ENCODE peak calls at places on chromosomes 5 and 9, in nine cellular contexts. One of them, this sample, is unnamed.
A peak's percentile ranks its signal among the peaks of the same experiment; 100 is the strongest.

GRCh38 chr5:116881921-116882531 is 307.4 kb upstream of the SEMA6A start:
- DNase-seq in gastrocnemius medialis: no peak
- DNase-seq in endothelial cell: no peak
- DNase-seq in substantia nigra: no peak
- DNase-seq in stromal cell of bone marrow: no peak
- DNase-seq in nucleus accumbens: no peak
- DNase-seq in GOT3: no peak
- DNase-seq in A549: no peak
- DNase-seq in mammary epithelial cell: no peak
- DNase-seq in this sample: no peak

GRCh38 chr9:129125478-129125877 is 14.3 kb downstream of the PTPA start:
- DNase-seq in endothelial cell: no peak
- DNase-seq in GOT3: no peak
- DNase-seq in A549: peak; percentile 50
- DNase-seq in mammary epithelial cell: peak; percentile 95
- DNase-seq in stromal cell of bone marrow: peak; percentile 95
- DNase-seq in gastrocnemius medialis: no peak
- DNase-seq in substantia nigra: no peak
- DNase-seq in nucleus accumbens: no peak
- DNase-seq in this sample: no peak

GRCh38 chr5:8730194-8730593 is 815.7 kb downstream of the SEMA5A start:
- DNase-seq in substantia nigra: no peak
- DNase-seq in gastrocnemius medialis: no peak
- DNase-seq in mammary epithelial cell: no peak
- DNase-seq in A549: no peak
- DNase-seq in GOT3: no peak
- DNase-seq in stromal cell of bone marrow: no peak
- DNase-seq in nucleus accumbens: no peak
- DNase-seq in endothelial cell: no peak
- DNase-seq in this sample: no peak

GRCh38 chr9:89808801-89809200 is 204.0 kb downstream of the GADD45G start:
- DNase-seq in nucleus accumbens: no peak
- DNase-seq in mammary epithelial cell: no peak
- DNase-seq in endothelial cell: no peak
- DNase-seq in stromal cell of bone marrow: no peak
- DNase-seq in GOT3: no peak
- DNase-seq in gastrocnemius medialis: no peak
- DNase-seq in A549: no peak
- DNase-seq in substantia nigra: no peak
- DNase-seq in this sample: no peak

GRCh38 chr9:13139641-13140171 is 139.8 kb downstream of the MPDZ start:
- DNase-seq in mammary epithelial cell: peak; percentile 65
- DNase-seq in stromal cell of bone marrow: peak; percentile 62
- DNase-seq in substantia nigra: no peak
- DNase-seq in gastrocnemius medialis: no peak
- DNase-seq in GOT3: no peak
- DNase-seq in endothelial cell: no peak
- DNase-seq in nucleus accumbens: peak; percentile 25
- DNase-seq in A549: peak; percentile 38
- DNase-seq in this sample: peak; percentile 82

GRCh38 chr9:1100945-1101344 is 50.8 kb downstream of the DMRT2 start:
- DNase-seq in stromal cell of bone marrow: peak; percentile 9
- DNase-seq in substantia nigra: peak; percentile 19
- DNase-seq in nucleus accumbens: no peak
- DNase-seq in mammary epithelial cell: peak; percentile 9
- DNase-seq in A549: peak; percentile 40
- DNase-seq in gastrocnemius medialis: peak; percentile 14
- DNase-seq in endothelial cell: peak; percentile 70
- DNase-seq in GOT3: no peak
- DNase-seq in this sample: no peak

GRCh38 chr5:76489877-76490688 is 87.0 kb downstream of the IQGAP2 start:
- DNase-seq in stromal cell of bone marrow: no peak
- DNase-seq in mammary epithelial cell: no peak
- DNase-seq in gastrocnemius medialis: no peak
- DNase-seq in endothelial cell: no peak
- DNase-seq in substantia nigra: no peak
- DNase-seq in A549: no peak
- DNase-seq in nucleus accumbens: no peak
- DNase-seq in GOT3: no peak
- DNase-seq in this sample: no peak

GRCh38 chr9:98708933-98709911 is at the start of gene GABBR2:
- DNase-seq in A549: peak; percentile 15
- DNase-seq in gastrocnemius medialis: no peak
- DNase-seq in GOT3: no peak
- DNase-seq in stromal cell of bone marrow: no peak
- DNase-seq in mammary epithelial cell: no peak
- DNase-seq in endothelial cell: peak; percentile 28
- DNase-seq in nucleus accumbens: no peak
- DNase-seq in substantia nigra: peak; percentile 64
- DNase-seq in this sample: no peak

GRCh38 chr9:94212531-94212930 is 46.6 kb upstream of the ZNF169 start:
- DNase-seq in gastrocnemius medialis: no peak
- DNase-seq in GOT3: no peak
- DNase-seq in mammary epithelial cell: no peak
- DNase-seq in nucleus accumbens: no peak
- DNase-seq in substantia nigra: no peak
- DNase-seq in A549: no peak
- DNase-seq in endothelial cell: no peak
- DNase-seq in stromal cell of bone marrow: no peak
- DNase-seq in this sample: no peak

GRCh38 chr9:26870292-26870691 is 22.3 kb downstream of the CAAP1 start:
- DNase-seq in substantia nigra: no peak
- DNase-seq in stromal cell of bone marrow: no peak
- DNase-seq in nucleus accumbens: no peak
- DNase-seq in endothelial cell: no peak
- DNase-seq in mammary epithelial cell: peak; percentile 28
- DNase-seq in gastrocnemius medialis: no peak
- DNase-seq in GOT3: no peak
- DNase-seq in A549: peak; percentile 44
- DNase-seq in this sample: peak; percentile 75

GRCh38 chr9:88476491-88477271 is 58.3 kb upstream of the NXNL2 start:
- DNase-seq in GOT3: no peak
- DNase-seq in nucleus accumbens: no peak
- DNase-seq in substantia nigra: no peak
- DNase-seq in stromal cell of bone marrow: peak; percentile 31
- DNase-seq in A549: no peak
- DNase-seq in gastrocnemius medialis: no peak
- DNase-seq in endothelial cell: no peak
- DNase-seq in mammary epithelial cell: no peak
- DNase-seq in this sample: peak; percentile 3

GRCh38 chr9:87350915-87351314 is 146.8 kb upstream of the DAPK1 start:
- DNase-seq in GOT3: no peak
- DNase-seq in substantia nigra: no peak
- DNase-seq in mammary epithelial cell: no peak
- DNase-seq in nucleus accumbens: no peak
- DNase-seq in gastrocnemius medialis: no peak
- DNase-seq in endothelial cell: no peak
- DNase-seq in stromal cell of bone marrow: peak; percentile 33
- DNase-seq in A549: no peak
- DNase-seq in this sample: no peak

GRCh38 chr5:150780180-150780692 is 1.7 kb downstream of the SMIM3 start:
- DNase-seq in mammary epithelial cell: peak; percentile 56
- DNase-seq in GOT3: no peak
- DNase-seq in gastrocnemius medialis: peak; percentile 68
- DNase-seq in substantia nigra: no peak
- DNase-seq in stromal cell of bone marrow: no peak
- DNase-seq in nucleus accumbens: no peak
- DNase-seq in endothelial cell: no peak
- DNase-seq in A549: no peak
- DNase-seq in this sample: no peak

GRCh38 chr5:151772868-151773561 is 1.3 kb downstream of the G3BP1 start:
- DNase-seq in substantia nigra: no peak
- DNase-seq in endothelial cell: peak; percentile 12
- DNase-seq in mammary epithelial cell: peak; percentile 57
- DNase-seq in stromal cell of bone marrow: no peak
- DNase-seq in GOT3: no peak
- DNase-seq in A549: no peak
- DNase-seq in gastrocnemius medialis: no peak
- DNase-seq in nucleus accumbens: no peak
- DNase-seq in this sample: peak; percentile 12

GRCh38 chr9:123062306-123063171 is 29.1 kb downstream of the GPR21 start:
- DNase-seq in gastrocnemius medialis: peak; percentile 36
- DNase-seq in substantia nigra: no peak
- DNase-seq in nucleus accumbens: no peak
- DNase-seq in stromal cell of bone marrow: no peak
- DNase-seq in GOT3: no peak
- DNase-seq in A549: no peak
- DNase-seq in endothelial cell: no peak
- DNase-seq in mammary epithelial cell: no peak
- DNase-seq in this sample: no peak

This sample was measured in foreskin keratinocyte.